ENCODE peak calls at places on chromosomes 1 and 21, in ten cellular contexts. N, S, L, D, X, B, V, Q, P and W are unnamed samples. For H3K36me3, the result is how much of the 10 kb centered on the place peaks cover.

GRCh38 chr1:8677782-8678181 is 139.7 kb downstream of the RERE start:
- DNase-seq in D (no peak), P (no peak), V (no peak), B (no peak), Q (no peak), N (no peak), S (no peak), X (no peak), L (no peak), W (no peak)

GRCh38 chr1:56190975-56191768 is 388.2 kb downstream of the PLPP3 start:
- DNase-seq in S (no peak), P (no peak), Q (peak), X (peak), B (peak), N (no peak), V (no peak), L (no peak), D (no peak), W (peak)

GRCh38 chr1:27388337-27389005 is 4.0 kb upstream of the GPR3 start:
- DNase-seq in X (no peak), L (peak), V (peak), B (peak), D (peak), P (peak), S (peak), N (peak), Q (peak), W (no peak)

GRCh38 chr1:61502011-61502410 is 222.9 kb downstream of the TM2D1 start:
- DNase-seq in D (no peak), B (no peak), X (no peak), L (no peak), Q (no peak), P (no peak), S (no peak), N (no peak), V (no peak), W (no peak)

GRCh38 chr1:159868766-159869165 is 6.3 kb upstream of the VSIG8 start:
- DNase-seq in D (no peak), Q (no peak), V (no peak), N (no peak), P (no peak), S (no peak), X (no peak), B (no peak), L (no peak), W (no peak)

GRCh38 chr21:39444406-39445145 is 1.0 kb downstream of the LCA5L start:
- DNase-seq in X (peak), D (peak), V (no peak), B (no peak), Q (peak), L (peak), S (no peak), N (no peak), P (no peak), W (peak)

GRCh38 chr1:39490596-39491145 is 765 bp upstream of the BMP8A start:
- DNase-seq in L (no peak), X (no peak), B (no peak), S (peak), D (no peak), N (no peak), V (no peak), Q (peak), P (no peak), W (no peak)

GRCh38 chr1:214463596-214463995 is 87.8 kb downstream of the PTPN14 start:
- DNase-seq in N (no peak), D (no peak), L (no peak), Q (peak), X (no peak), S (no peak), B (no peak), V (no peak), P (no peak), W (no peak)

GRCh38 chr21:45971487-45972352 is 9.8 kb upstream of the COL6A1 start:
- DNase-seq in P (no peak), B (no peak), V (peak), D (no peak), X (peak), L (peak), S (no peak), Q (no peak), N (no peak), W (no peak)

GRCh38 chr1:38000233-38000528 is 5.1 kb downstream of the FHL3 start:
- DNase-seq in P (no peak), D (no peak), S (no peak), Q (no peak), L (no peak), V (no peak), X (no peak), N (no peak), B (no peak), W (no peak)

GRCh38 chr1:46400398-46400797 is 6.3 kb downstream of the FAAH start:
- DNase-seq in P (no peak), D (peak), V (no peak), Q (no peak), N (no peak), X (no peak), S (no peak), L (no peak), B (no peak), W (no peak)

GRCh38 chr1:101259744-101260148 is 22.9 kb downstream of the S1PR1 start:
- DNase-seq in Q (no peak), D (no peak), P (no peak), B (no peak), X (peak), N (no peak), S (no peak), V (no peak), L (no peak), W (no peak)

GRCh38 chr1:14181191-14181793 is 417.2 kb upstream of the KAZN start:
- DNase-seq in N (no peak), P (no peak), Q (peak), S (no peak), D (no peak), B (no peak), V (no peak), X (no peak), L (no peak), W (no peak)

GRCh38 chr1:46413596-46413985 is 19.5 kb downstream of the FAAH start:
- DNase-seq in Q (peak), S (peak), V (no peak), P (no peak), X (no peak), B (no peak), L (no peak), N (no peak), D (peak), W (peak)

GRCh38 chr1:222276062-222276461 is 271.8 kb downstream of the HHIPL2 start:
- DNase-seq in X (no peak), D (no peak), P (no peak), L (no peak), V (no peak), S (no peak), N (no peak), Q (no peak), B (no peak), W (no peak)

GRCh38 chr1:16111771-16112557 is 38.5 kb upstream of the FAM131C start:
- DNase-seq in P (no peak), B (peak), X (peak), L (peak), S (no peak), D (no peak), N (no peak), V (peak), Q (no peak), W (peak)

GRCh38 chr1:113226118-113226517 is 153.1 kb downstream of the LRIG2 start:
- DNase-seq in B (no peak), V (peak), X (no peak), D (no peak), Q (peak), S (no peak), P (no peak), N (no peak), L (no peak), W (no peak)

DNA sequence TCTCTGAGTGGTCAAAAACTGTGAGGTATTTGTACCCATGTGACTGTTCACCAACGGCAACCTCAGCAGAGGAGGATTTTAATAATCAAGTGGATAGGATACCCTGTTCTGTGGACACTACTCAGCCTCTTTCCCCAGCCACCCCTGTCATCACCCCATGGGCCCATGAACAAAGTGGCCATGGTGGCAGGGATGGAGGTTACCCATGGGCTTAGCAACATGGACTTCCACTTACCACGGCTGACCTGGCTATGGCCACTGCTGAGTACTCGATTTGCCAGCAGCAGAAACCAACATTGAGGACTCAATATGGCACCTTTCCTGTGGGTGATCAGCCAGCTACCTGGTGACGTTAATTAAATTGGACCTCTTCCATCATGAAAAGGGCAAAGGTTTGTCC is 1782.7 kb downstream of the PLA2G4A start:
- DNase-seq in X (no peak), Q (no peak), V (no peak), N (no peak), B (no peak), S (no peak), D (no peak), P (no peak), L (no peak), W (no peak)
- H3K36me3 ChIP-seq in X (under half), Q (under half), V (under half), N (under half), B (under half), S (under half), D (under half), P (under half), L (under half), W (under half)

GRCh38 chr1:116934586-116935207 is 25.0 kb downstream of the PTGFRN start:
- DNase-seq in B (no peak), L (no peak), P (no peak), X (no peak), V (no peak), D (peak), Q (no peak), S (no peak), N (no peak), W (no peak)
- TF ChIP-seq CTCF in B (no peak), L (no peak), P (peak), X (no peak), V (peak), D (peak), Q (peak), S (peak), N (no peak), W (peak)

DNA sequence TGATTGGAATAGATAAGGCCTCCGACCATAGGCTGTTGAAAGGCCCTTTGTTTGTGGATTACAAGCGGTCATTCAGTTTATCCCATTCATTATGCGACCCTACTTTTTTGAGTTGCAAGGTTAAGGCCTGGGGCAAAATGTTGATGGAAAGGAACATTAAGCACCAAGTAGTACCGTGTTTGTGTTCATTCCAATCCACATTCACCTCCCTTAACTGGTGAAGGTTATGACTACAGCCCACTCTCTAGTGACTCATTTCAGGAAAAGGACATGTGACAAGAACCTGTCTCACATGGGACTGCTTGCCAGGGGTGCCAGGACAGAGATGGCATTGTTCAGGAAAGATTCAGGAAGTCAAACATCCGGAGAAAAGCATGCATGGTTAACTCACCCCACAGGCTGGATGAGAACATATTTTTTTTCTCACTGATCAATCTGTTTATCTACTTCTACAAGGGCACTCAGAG is 81.6 kb downstream of the CD58 start:
- DNase-seq in P (peak), Q (peak), L (no peak), D (no peak), B (no peak), X (peak), V (no peak), N (no peak), S (no peak), W (no peak)
- H3K27ac ChIP-seq in P (peak), Q (no peak), L (no peak), D (no peak), B (no peak), X (no peak), V (no peak), N (no peak), S (no peak), W (no peak)

GRCh38 chr1:223732993-223733798 is 20.9 kb downstream of the CAPN2 start:
- DNase-seq in L (no peak), Q (no peak), B (no peak), N (no peak), V (peak), X (peak), S (no peak), P (no peak), D (no peak), W (peak)

GRCh38 chr1:223739366-223740057 is 27.2 kb downstream of the CAPN2 start:
- DNase-seq in P (no peak), N (no peak), X (no peak), L (no peak), D (no peak), V (peak), Q (no peak), S (no peak), B (no peak), W (peak)

GRCh38 chr1:223733898-223734852 is 21.8 kb downstream of the CAPN2 start:
- DNase-seq in V (no peak), X (no peak), L (no peak), D (no peak), B (no peak), S (no peak), Q (peak), P (no peak), N (no peak), W (no peak)

GRCh38 chr1:223738465-223739365 is 26.4 kb downstream of the CAPN2 start:
- DNase-seq in P (no peak), S (no peak), N (peak), L (peak), Q (no peak), B (no peak), D (no peak), V (no peak), X (no peak), W (no peak)

DNA sequence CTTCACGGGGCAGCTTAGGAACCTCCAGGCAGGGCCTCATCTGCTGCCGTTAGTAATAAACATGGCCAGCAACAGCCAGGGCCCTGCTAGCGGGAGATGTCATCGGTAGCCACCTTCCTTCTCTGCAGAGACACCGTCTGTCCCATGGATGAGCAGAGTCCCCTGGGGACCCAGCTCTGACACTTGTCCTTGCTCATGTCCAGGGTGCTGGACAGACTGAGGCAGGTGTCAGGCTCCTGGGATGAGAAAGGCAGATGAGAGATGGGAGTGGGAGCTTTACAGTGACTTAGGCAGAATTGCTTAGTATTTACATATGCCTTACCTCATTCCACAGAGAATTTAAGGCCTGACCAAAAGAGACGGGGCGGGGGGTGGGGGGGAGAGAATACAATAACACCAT is 25.0 kb downstream of the CAPN2 start:
- DNase-seq in V (no peak), Q (no peak), S (no peak), L (no peak), B (no peak), X (no peak), P (no peak), D (no peak), N (no peak), W (no peak)
- H3K36me3 ChIP-seq in V (under half), Q (under half), S (under half), L (under half), B (under half), X (under half), P (under half), D (under half), N (under half), W (under half)

DNA sequence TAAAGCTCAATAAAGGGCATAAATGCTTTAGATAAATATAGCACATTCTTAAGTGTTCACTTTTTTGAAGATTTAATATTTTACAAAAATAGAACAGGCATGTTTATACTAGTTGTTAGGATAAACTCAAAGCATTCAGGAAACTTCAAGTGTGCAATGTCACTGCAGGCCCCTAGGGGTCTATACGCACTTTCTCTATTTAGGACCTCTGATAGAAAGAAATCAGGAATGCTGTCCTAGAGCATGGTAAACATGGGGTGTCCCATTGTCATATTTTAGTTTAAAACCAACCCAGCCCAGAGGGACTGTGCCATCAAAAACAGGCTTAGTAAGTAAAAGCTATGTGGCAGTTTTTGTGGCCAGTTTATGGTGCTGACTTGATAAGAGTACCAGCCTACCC is 102.2 kb downstream of the BARHL2 start:
- DNase-seq in L (no peak), S (no peak), V (no peak), P (no peak), D (no peak), B (no peak), N (no peak), Q (peak), X (no peak), W (no peak)
- TF ChIP-seq CTCF in L (no peak), S (peak), V (peak), P (peak), D (peak), B (no peak), N (no peak), Q (peak), X (peak), W (peak)

GRCh38 chr1:77757616-77758015 is 2.0 kb downstream of the USP33 start:
- DNase-seq in B (no peak), N (no peak), D (no peak), L (no peak), Q (no peak), S (no peak), V (no peak), X (peak), P (no peak), W (no peak)

GRCh38 chr1:77756052-77756754 is 3.4 kb downstream of the USP33 start:
- DNase-seq in D (peak), V (no peak), P (no peak), L (no peak), X (no peak), N (no peak), B (no peak), Q (no peak), S (no peak), W (no peak)

GRCh38 chr1:77762072-77762476 is 2.4 kb upstream of the USP33 start:
- DNase-seq in P (peak), N (no peak), X (peak), D (no peak), S (no peak), V (no peak), Q (no peak), B (no peak), L (no peak), W (peak)

GRCh38 chr1:77757066-77757584 is 2.5 kb downstream of the USP33 start:
- DNase-seq in P (no peak), N (no peak), B (no peak), S (no peak), V (no peak), Q (no peak), X (no peak), L (no peak), D (no peak), W (no peak)

GRCh38 chr1:77759090-77760028 is at the start of gene USP33:
- DNase-seq in Q (peak), P (peak), N (peak), L (peak), B (peak), V (peak), S (peak), X (peak), D (peak), W (peak)
- H3K27ac ChIP-seq in Q (peak), P (peak), N (peak), L (peak), B (peak), V (peak), S (peak), X (peak), D (peak), W (peak)

GRCh38 chr1:53787655-53788054 is 48.7 kb upstream of the GLIS1 start:
- DNase-seq in P (no peak), X (no peak), D (no peak), N (no peak), V (no peak), Q (no peak), B (no peak), L (no peak), S (no peak), W (no peak)
- H3K36me3 ChIP-seq in P (under half), X (under half), D (half or more), N (under half), V (under half), Q (under half), B (under half), L (under half), S (under half), W (under half)